ENCODE peak calls at places on chromosomes 16 and 17, in four cellular contexts. L, O, P and I are unnamed samples.

GRCh38 chr17:73249700-73250099 is 12.0 kb downstream of the CPSF4L start:
- DNase-seq in L (no peak), O (no peak), P (no peak), I (no peak)

GRCh38 chr17:17089206-17089550 is 46.9 kb downstream of the MPRIP start:
- DNase-seq in L (peak; percentile 7), O (no peak), P (no peak), I (no peak)

GRCh38 chr16:7171151-7171550 is 161.5 kb upstream of the RBFOX1 start:
- DNase-seq in L (no peak), O (no peak), P (no peak), I (no peak)

GRCh38 chr17:28727727-28728363 is 743 bp upstream of the NEK8 start:
- DNase-seq in L (no peak), O (peak; percentile 64), P (peak; percentile 91), I (no peak)

GRCh38 chr17:8628609-8629169 is 1.8 kb downstream of the MYH10 start:
- DNase-seq in L (no peak), O (no peak), P (no peak), I (no peak)

GRCh38 chr17:300881-301280 is 51.7 kb downstream of the RPH3AL start:
- DNase-seq in L (no peak), O (peak; percentile 21), P (no peak), I (no peak)

GRCh38 chr17:1177099-1177996 is 2.4 kb downstream of the ABR start:
- DNase-seq in L (no peak), O (no peak), P (no peak), I (no peak)

GRCh38 chr16:67216612-67217490 is 10.1 kb upstream of the TMEM208 start:
- DNase-seq in L (no peak), O (peak; percentile 67), P (no peak), I (no peak)

GRCh38 chr17:13996758-13997157 is 72.5 kb upstream of the COX10 start:
- DNase-seq in L (no peak), O (no peak), P (no peak), I (no peak)

GRCh38 chr16:8961811-8962390 is 1.8 kb downstream of the USP7 start:
- DNase-seq in L (no peak), O (no peak), P (peak; percentile 56), I (no peak)

GRCh38 chr17:37465058-37465616 is 24.6 kb upstream of the DUSP14 start:
- DNase-seq in L (no peak), O (no peak), P (no peak), I (no peak)

GRCh38 chr16:65065031-65065430 is 56.8 kb downstream of the CDH11 start:
- DNase-seq in L (no peak), O (no peak), P (no peak), I (no peak)

GRCh38 chr16:15671530-15672117 is 21.6 kb downstream of the NDE1 start:
- DNase-seq in L (no peak), O (no peak), P (no peak), I (no peak)

GRCh38 chr17:29514792-29515191 is 52.0 kb downstream of the ABHD15 start:
- DNase-seq in L (no peak), O (no peak), P (no peak), I (no peak)

GRCh38 chr16:83187404-83187803 is 560.6 kb downstream of the CDH13 start:
- DNase-seq in L (no peak), O (no peak), P (no peak), I (no peak)

DNA sequence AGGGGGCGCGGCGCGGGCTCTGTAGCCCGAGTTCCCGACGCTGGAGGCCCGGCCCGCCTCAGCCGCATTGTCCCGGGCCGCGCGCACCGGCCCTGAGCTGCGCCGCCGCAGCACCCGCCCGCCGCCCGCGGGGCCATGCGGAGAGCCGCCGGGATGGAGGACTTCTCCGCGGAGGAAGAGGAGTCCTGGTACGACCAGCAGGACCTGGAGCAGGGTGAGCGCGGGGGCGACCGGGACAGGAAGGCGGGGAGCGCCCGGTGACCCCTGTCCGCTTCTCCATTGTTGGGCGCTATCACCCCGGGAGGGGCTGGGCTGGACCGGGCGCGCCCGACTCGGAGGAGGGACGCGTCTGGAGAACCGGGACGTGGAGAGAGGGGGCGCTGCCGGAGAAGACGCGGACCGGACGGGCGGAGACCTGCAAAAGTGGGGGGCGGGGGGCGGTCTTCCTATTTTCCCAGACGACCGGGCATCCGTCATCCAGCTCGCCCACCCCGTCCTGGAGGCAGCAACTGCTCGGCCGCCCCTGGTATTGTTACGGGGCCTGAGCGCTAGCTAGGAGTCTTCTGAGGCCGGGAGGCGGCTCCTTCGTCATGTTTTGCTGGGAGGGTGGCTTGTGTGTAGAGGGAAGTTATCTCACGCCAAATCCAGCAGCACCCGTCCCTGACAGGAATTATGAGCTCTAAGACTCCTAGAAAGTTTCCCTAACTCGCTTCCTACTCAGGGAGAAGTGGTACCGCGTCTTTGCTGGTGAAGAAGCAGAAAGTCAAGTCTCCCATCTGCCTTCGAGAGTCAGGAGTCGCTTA is 678 bp downstream of the CDR2L start:
- DNase-seq in L (peak; percentile 93), O (peak; percentile 84), P (peak; percentile 88), I (no peak)
- H3K4me1 ChIP-seq in L (peaks cover 47% of the 10 kb centered on the region), O (peaks cover 32% of the 10 kb centered on the region), P (peaks cover 5% of the 10 kb centered on the region), I (peaks cover 38% of the 10 kb centered on the region)

GRCh38 chr16:85227924-85228462 is 115.7 kb upstream of the CIBAR2 start:
- DNase-seq in L (no peak), O (no peak), P (peak; percentile 46), I (no peak)

GRCh38 chr16:85225721-85226120 is 113.4 kb upstream of the CIBAR2 start:
- DNase-seq in L (no peak), O (no peak), P (no peak), I (no peak)

GRCh38 chr16:85222151-85222863 is 110.0 kb upstream of the CIBAR2 start:
- DNase-seq in L (no peak), O (no peak), P (peak; percentile 91), I (no peak)

GRCh38 chr16:85227262-85227923 is 115.1 kb upstream of the CIBAR2 start:
- DNase-seq in L (no peak), O (no peak), P (no peak), I (no peak)

GRCh38 chr16:85225291-85225690 is 113.0 kb upstream of the CIBAR2 start:
- DNase-seq in L (no peak), O (no peak), P (no peak), I (no peak)
- H3K4me3 ChIP-seq in L (no peak overlapping the region), O (no peak overlapping the region), P (no peak overlapping the region), I (no peak overlapping the region)

GRCh38 chr16:80803341-80804060 is 897 bp downstream of the CDYL2 start:
- DNase-seq in L (no peak), O (peak; percentile 63), P (peak; percentile 63), I (no peak)
- TF ChIP-seq CTCF in L (peak; percentile 43), O (peak; percentile 54), P (peak; percentile 72), I (no peak)

GRCh38 chr17:50640701-50641338 is 6.1 kb downstream of the ABCC3 start:
- DNase-seq in L (no peak), O (no peak), P (no peak), I (no peak)
- H3K4me1 ChIP-seq in L (peaks cover 42% of the 10 kb centered on the region), O (peaks cover 48% of the 10 kb centered on the region), P (peaks cover 14% of the 10 kb centered on the region), I (peaks cover 40% of the 10 kb centered on the region)

GRCh38 chr16:2964416-2965223 is 545 bp downstream of the KREMEN2 start:
- DNase-seq in L (peak; percentile 60), O (peak; percentile 57), P (peak; percentile 96), I (no peak)
- H3K4me3 ChIP-seq in L (peak overlapping the region; percentile 43), O (peak overlapping the region; percentile 43), P (peak overlapping the region; percentile 63), I (peak overlapping the region; percentile 43)

GRCh38 chr16:87847467-87847784 is 21.9 kb downstream of the SLC7A5 start:
- DNase-seq in L (no peak), O (no peak), P (no peak), I (no peak)

GRCh38 chr16:87848676-87849345 is 20.5 kb downstream of the SLC7A5 start:
- DNase-seq in L (no peak), O (no peak), P (no peak), I (no peak)

GRCh38 chr16:87846705-87847466 is 22.4 kb downstream of the SLC7A5 start:
- DNase-seq in L (no peak), O (no peak), P (no peak), I (no peak)

GRCh38 chr16:87849419-87850008 is 19.8 kb downstream of the SLC7A5 start:
- DNase-seq in L (no peak), O (no peak), P (no peak), I (no peak)

GRCh38 chr16:87847785-87848675 is 21.3 kb downstream of the SLC7A5 start:
- DNase-seq in L (no peak), O (no peak), P (peak; percentile 81), I (no peak)
- TF ChIP-seq CTCF in L (no peak), O (no peak), P (no peak), I (no peak)

DNA sequence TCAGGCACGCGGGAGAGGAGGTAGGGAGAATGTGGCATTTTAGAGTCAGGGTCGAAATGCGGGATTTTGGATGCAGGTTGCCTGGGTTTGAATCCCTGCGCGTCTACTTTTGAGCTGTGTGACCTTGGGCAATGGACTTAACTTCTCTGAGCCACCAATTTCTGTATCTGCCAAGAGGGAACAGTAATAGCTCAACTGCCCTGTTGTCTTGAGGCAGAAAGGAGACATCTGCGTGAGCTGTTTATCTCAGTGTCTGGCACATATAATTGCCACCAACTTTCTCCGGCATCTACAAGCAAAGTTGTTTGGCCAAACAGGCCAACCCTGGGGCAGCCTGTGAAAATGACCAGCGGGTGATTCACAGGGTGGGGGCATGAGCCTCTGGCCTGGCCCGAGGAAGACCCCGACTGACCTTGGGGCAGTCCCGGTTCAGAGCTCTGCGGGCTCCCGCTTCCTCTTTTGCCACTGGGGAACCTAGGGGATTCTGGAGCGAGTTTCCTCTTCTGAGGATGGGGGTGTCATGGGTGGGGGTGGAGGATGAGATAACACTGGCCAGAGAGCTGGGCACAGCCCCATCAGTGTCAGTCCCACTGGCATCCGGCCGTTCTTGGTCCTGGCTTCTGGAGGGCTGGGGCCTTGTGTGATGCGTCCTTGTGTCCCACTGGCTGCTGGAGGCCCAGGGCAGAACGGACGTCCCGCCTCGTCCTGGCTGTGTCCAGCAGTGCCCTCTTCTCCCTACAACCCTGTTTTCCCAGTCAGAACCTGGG is 1.3 kb downstream of the SNN start:
- DNase-seq in L (no peak), O (peak; percentile 77), P (no peak), I (no peak)
- H3K4me1 ChIP-seq in L (peaks cover 68% of the 10 kb centered on the region), O (peaks cover 56% of the 10 kb centered on the region), P (peaks cover 32% of the 10 kb centered on the region), I (peaks cover 69% of the 10 kb centered on the region)